ENCODE peak calls at places on chromosomes 13 and 19, in seven cellular contexts. H is A549, L is HCT116, P is H1, U is HepG2, D is K562, O is GM12878. J is an unnamed sample.

GRCh38 chr19:16628984-16629691 is 1.1 kb upstream of the MED26 start:
- DNase-seq in H (no peak), L (no peak), P (no peak), U (no peak), D (no peak), O (peak; percentile 33), J (peak; percentile 72)

GRCh38 chr19:10532457-10532856 is 11.2 kb upstream of the ATG4D start:
- DNase-seq in H (no peak), L (no peak), P (no peak), U (no peak), D (no peak), O (no peak), J (no peak)

GRCh38 chr19:17504030-17504429 is 7.4 kb upstream of the PGLS start:
- DNase-seq in H (no peak), L (no peak), P (no peak), U (no peak), D (no peak), O (no peak), J (no peak)

GRCh38 chr13:31207630-31208549 is 8.1 kb downstream of the B3GLCT start:
- DNase-seq in H (no peak), L (no peak), P (no peak), U (no peak), D (no peak), O (no peak), J (peak; percentile 73)

GRCh38 chr19:47049307-47049700 is 880 bp upstream of the TMEM160 start:
- DNase-seq in H (no peak), L (no peak), P (no peak), U (no peak), D (no peak), O (no peak), J (peak; percentile 44)

GRCh38 chr19:53002479-53002878 is 11.2 kb upstream of the ERVV-1 start:
- DNase-seq in H (no peak), L (no peak), P (no peak), U (no peak), D (no peak), O (no peak), J (no peak)

GRCh38 chr19:41427647-41428480 is 690 bp upstream of the B3GNT8 start:
- DNase-seq in H (no peak), L (no peak), P (peak; percentile 68), U (no peak), D (peak; percentile 74), O (no peak), J (no peak)

GRCh38 chr19:33375156-33375744 is 1.7 kb downstream of the CEBPG start:
- DNase-seq in H (no peak), L (no peak), P (no peak), U (no peak), D (no peak), O (no peak), J (no peak)

GRCh38 chr19:17757125-17757524 is 5.8 kb downstream of the FCHO1 start:
- DNase-seq in H (peak; percentile 52), L (no peak), P (no peak), U (no peak), D (no peak), O (no peak), J (peak; percentile 50)

GRCh38 chr19:43644181-43644580 is 4.5 kb upstream of the CADM4 start:
- DNase-seq in H (no peak), L (no peak), P (no peak), U (no peak), D (no peak), O (no peak), J (no peak)

GRCh38 chr19:47497821-47498520 is 14.0 kb upstream of the KPTN start:
- DNase-seq in H (no peak), L (no peak), P (no peak), U (no peak), D (no peak), O (no peak), J (no peak)

GRCh38 chr13:93289842-93290241 is 63.2 kb downstream of the GPC6 start:
- DNase-seq in H (no peak), L (no peak), P (no peak), U (no peak), D (no peak), O (no peak), J (no peak)

GRCh38 chr19:48481846-48482639 is 12.9 kb downstream of the CYTH2 start:
- DNase-seq in H (no peak), L (no peak), P (no peak), U (no peak), D (no peak), O (no peak), J (no peak)

GRCh38 chr13:24264976-24265375 is 44.4 kb upstream of the C1QTNF9 start:
- DNase-seq in H (no peak), L (no peak), P (no peak), U (no peak), D (no peak), O (no peak), J (no peak)

GRCh38 chr13:77511552-77511951 is 24.0 kb upstream of the SCEL start:
- DNase-seq in H (peak; percentile 13), L (no peak), P (no peak), U (no peak), D (no peak), O (no peak), J (no peak)

GRCh38 chr13:110134801-110135200 is 172.2 kb downstream of the COL4A1 start:
- DNase-seq in H (no peak), L (no peak), P (no peak), U (no peak), D (no peak), O (no peak), J (no peak)

GRCh38 chr13:75302031-75302430 is 179.9 kb downstream of the TBC1D4 start:
- DNase-seq in H (no peak), L (no peak), P (no peak), U (peak; percentile 49), D (no peak), O (no peak), J (no peak)

GRCh38 chr13:113775451-113776145 is 16.6 kb downstream of the TMEM255B start:
- DNase-seq in H (no peak), L (no peak), P (no peak), U (no peak), D (no peak), O (no peak), J (no peak)

GRCh38 chr13:113777311-113778260 is 18.6 kb downstream of the TMEM255B start:
- DNase-seq in H (no peak), L (no peak), P (peak; percentile 84), U (no peak), D (peak; percentile 23), O (no peak), J (peak; percentile 17)

GRCh38 chr13:113771709-113772331 is 12.8 kb downstream of the TMEM255B start:
- DNase-seq in H (no peak), L (no peak), P (no peak), U (no peak), D (no peak), O (no peak), J (peak; percentile 37)

GRCh38 chr13:113776231-113777125 is 17.5 kb downstream of the TMEM255B start:
- DNase-seq in H (no peak), L (no peak), P (no peak), U (no peak), D (no peak), O (no peak), J (no peak)

GRCh38 chr13:113774177-113775107 is 15.4 kb downstream of the TMEM255B start:
- DNase-seq in H (no peak), L (no peak), P (no peak), U (no peak), D (no peak), O (no peak), J (peak; percentile 19)
- TF ChIP-seq CEBPB in H (no peak), L (no peak), P (no peak), U (no peak), D (no peak), O (no peak), J (no peak)

DNA sequence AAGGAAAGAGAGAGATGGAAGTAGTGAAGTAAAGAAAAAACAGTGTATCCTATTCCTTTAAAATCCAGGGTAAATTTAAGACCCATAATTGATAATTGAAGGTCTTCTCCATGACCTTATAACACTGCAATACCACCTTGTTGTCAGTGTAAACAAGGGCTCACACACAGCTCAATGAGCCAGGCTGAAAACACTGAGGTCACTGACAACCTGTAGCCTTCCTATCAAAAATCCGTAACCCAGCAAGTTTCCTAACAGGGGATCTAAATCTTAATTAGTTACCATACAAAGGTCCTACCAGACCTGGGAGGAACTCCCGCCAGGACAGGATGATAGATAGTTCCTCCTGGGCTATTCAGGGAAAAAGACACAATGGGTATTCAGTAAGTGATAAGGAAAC is 1677.1 kb downstream of the OLFM4 start:
- DNase-seq in H (no peak), L (no peak), P (no peak), U (no peak), D (no peak), O (no peak), J (no peak)
- TF ChIP-seq CEBPB in H (no peak), L (no peak), P (no peak), U (no peak), D (no peak), O (no peak), J (no peak)

GRCh38 chr13:41811588-41812021 is 149.3 kb downstream of the VWA8 start:
- DNase-seq in H (no peak), L (no peak), P (no peak), U (no peak), D (no peak), O (peak; percentile 56), J (no peak)

GRCh38 chr13:41809962-41810361 is 150.9 kb downstream of the VWA8 start:
- DNase-seq in H (no peak), L (no peak), P (no peak), U (no peak), D (no peak), O (no peak), J (no peak)

GRCh38 chr13:41813426-41813825 is 147.5 kb downstream of the VWA8 start:
- DNase-seq in H (no peak), L (no peak), P (no peak), U (no peak), D (no peak), O (no peak), J (peak; percentile 66)

GRCh38 chr13:41812851-41813250 is 148.1 kb downstream of the VWA8 start:
- DNase-seq in H (no peak), L (no peak), P (no peak), U (no peak), D (no peak), O (peak; percentile 56), J (no peak)

DNA sequence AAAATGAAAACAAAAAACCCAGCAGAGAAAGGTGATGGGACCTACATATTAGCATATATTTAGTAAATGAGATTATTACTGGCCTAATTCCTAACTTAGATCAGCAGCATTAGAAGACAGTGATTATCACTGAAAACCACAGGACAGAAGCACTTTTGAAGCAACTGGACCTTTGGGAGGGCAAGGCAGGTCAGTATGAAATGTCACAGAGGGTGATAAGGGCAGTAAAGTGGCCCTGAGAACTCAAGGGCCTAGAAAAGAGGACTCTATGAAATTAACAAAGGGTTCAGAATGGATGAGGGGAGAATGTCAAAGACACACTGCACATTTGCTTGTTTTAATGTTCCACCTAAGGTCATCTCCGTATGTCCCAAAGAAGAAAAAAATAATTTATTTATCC is 148.7 kb downstream of the VWA8 start:
- DNase-seq in H (no peak), L (no peak), P (no peak), U (no peak), D (no peak), O (no peak), J (no peak)
- TF ChIP-seq CEBPB in H (no peak), L (no peak), P (no peak), U (no peak), D (no peak), O (no peak), J (no peak)

DNA sequence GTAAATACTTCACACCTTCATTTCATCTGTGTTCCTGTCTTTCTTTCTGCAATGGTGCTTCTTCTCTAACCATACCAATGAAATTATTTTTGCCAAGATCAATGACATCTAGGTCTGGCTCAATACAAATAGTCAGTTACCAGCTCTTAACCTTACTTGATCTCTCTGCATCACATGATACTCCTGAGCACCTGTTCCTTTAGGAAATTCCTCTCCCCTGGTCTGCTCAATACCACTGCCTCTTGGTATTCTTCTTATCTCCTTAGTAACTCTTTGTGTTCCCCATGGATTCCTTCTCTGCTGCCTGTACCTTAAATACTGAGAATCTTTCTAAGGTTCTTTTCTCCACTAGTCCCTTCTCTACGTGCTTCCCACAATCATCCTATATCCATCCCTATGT is 25.9 kb downstream of the SOHLH2 start:
- DNase-seq in H (no peak), L (no peak), P (no peak), U (no peak), D (no peak), O (no peak), J (no peak)
- TF ChIP-seq CEBPB in H (no peak), L (no peak), P (no peak), U (no peak), D (no peak), O (no peak), J (no peak)

J was measured in IMR-90.